ENCODE peak calls at places on chromosomes 5 and 9, in seven cellular contexts. E is neuronal stem cell, G is IMR-90, L is mesendoderm, P is mesenchymal stem cell, U is H9, T is H1. X is an unnamed sample.
A peak's percentile ranks its signal among the peaks of the same experiment; 100 is the strongest.

GRCh38 chr5:151495330-151495729 is 47.9 kb downstream of the SLC36A1 start:
- DNase-seq in E (no peak), G (peak; percentile 81), L (no peak), P (peak; percentile 30), U (no peak), T (no peak), X (no peak)

GRCh38 chr9:83509372-83509771 is 28.8 kb downstream of the FRMD3 start:
- DNase-seq in E (no peak), G (no peak), L (peak; percentile 43), P (peak; percentile 11), U (no peak), T (no peak), X (no peak)

GRCh38 chr5:33691846-33692245 is 199.9 kb downstream of the ADAMTS12 start:
- DNase-seq in E (no peak), G (no peak), L (no peak), P (no peak), U (no peak), T (no peak), X (no peak)

GRCh38 chr5:142779163-142779562 is 9.0 kb downstream of the ARHGAP26 start:
- DNase-seq in E (no peak), G (no peak), L (peak; percentile 67), P (peak; percentile 33), U (no peak), T (no peak), X (no peak)

GRCh38 chr5:150540615-150541396 is 32.9 kb downstream of the NDST1 start:
- DNase-seq in E (no peak), G (peak; percentile 98), L (no peak), P (peak; percentile 92), U (no peak), T (no peak), X (no peak)

GRCh38 chr5:173165193-173165988 is 21.1 kb downstream of the BNIP1 start:
- DNase-seq in E (no peak), G (no peak), L (no peak), P (no peak), U (no peak), T (no peak), X (no peak)

GRCh38 chr9:122138560-122139268 is 20.9 kb downstream of the NDUFA8 start:
- DNase-seq in E (no peak), G (peak; percentile 9), L (peak; percentile 21), P (no peak), U (no peak), T (no peak), X (no peak)

GRCh38 chr5:157550668-157551067 is 24.9 kb downstream of the ADAM19 start:
- DNase-seq in E (no peak), G (peak; percentile 66), L (no peak), P (no peak), U (no peak), T (no peak), X (no peak)

GRCh38 chr5:81194633-81195333 is 38.3 kb upstream of the CKMT2 start:
- DNase-seq in E (peak; percentile 71), G (peak; percentile 70), L (peak; percentile 86), P (peak; percentile 82), U (peak; percentile 86), T (peak; percentile 96), X (peak; percentile 82)

GRCh38 chr5:176553260-176554085 is 4.3 kb downstream of the CDHR2 start:
- DNase-seq in E (no peak), G (no peak), L (no peak), P (no peak), U (no peak), T (no peak), X (peak; percentile 96)

GRCh38 chr9:129422843-129423700 is 197.8 kb downstream of the C9orf50 start:
- DNase-seq in E (no peak), G (peak; percentile 22), L (no peak), P (peak; percentile 34), U (peak; percentile 46), T (no peak), X (no peak)

GRCh38 chr5:150001660-150002493 is 1.3 kb downstream of the HMGXB3 start:
- DNase-seq in E (peak; percentile 26), G (peak; percentile 75), L (peak; percentile 84), P (peak; percentile 86), U (peak; percentile 56), T (no peak), X (peak; percentile 76)

GRCh38 chr5:67214713-67215591 is 18.4 kb upstream of the CD180 start:
- DNase-seq in E (no peak), G (no peak), L (no peak), P (no peak), U (no peak), T (no peak), X (no peak)

GRCh38 chr5:55924744-55925143 is 70.0 kb downstream of the IL6ST start:
- DNase-seq in E (no peak), G (no peak), L (no peak), P (no peak), U (no peak), T (peak; percentile 23), X (no peak)

GRCh38 chr5:55923177-55923872 is 71.4 kb downstream of the IL6ST start:
- DNase-seq in E (no peak), G (no peak), L (peak; percentile 46), P (no peak), U (peak; percentile 65), T (peak; percentile 45), X (no peak)

GRCh38 chr5:55925677-55926076 is 69.1 kb downstream of the IL6ST start:
- DNase-seq in E (no peak), G (no peak), L (no peak), P (no peak), U (no peak), T (no peak), X (peak; percentile 84)

GRCh38 chr5:55925181-55925580 is 69.6 kb downstream of the IL6ST start:
- DNase-seq in E (no peak), G (no peak), L (no peak), P (no peak), U (no peak), T (peak; percentile 14), X (no peak)

GRCh38 chr5:55923873-55924500 is 70.8 kb downstream of the IL6ST start:
- DNase-seq in E (no peak), G (no peak), L (no peak), P (no peak), U (no peak), T (peak; percentile 31), X (no peak)
- H2BK120ac ChIP-seq in E (no peak overlapping the region), G (no peak overlapping the region), L (no peak overlapping the region), P (no peak overlapping the region), U (no peak overlapping the region), T (no peak overlapping the region), X (no peak overlapping the region)

DNA sequence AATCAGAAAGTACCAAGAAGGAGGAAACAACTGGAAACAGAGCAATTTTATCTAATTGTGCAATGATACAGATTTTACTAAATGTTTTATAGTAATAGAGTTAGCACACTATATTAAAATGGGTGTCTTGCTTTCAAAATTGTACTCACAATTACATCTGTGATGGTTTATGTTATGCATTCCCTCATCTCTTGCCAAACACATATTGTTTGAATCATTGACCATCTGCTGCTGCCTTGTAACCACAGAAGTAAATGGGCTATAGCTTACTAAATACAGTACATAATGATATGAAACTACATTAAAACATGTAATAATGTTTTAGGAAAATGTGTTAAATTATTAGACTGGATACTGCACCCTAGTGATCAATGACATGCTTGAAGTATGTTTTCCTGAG is 158.1 kb downstream of the SLC25A46 start:
- DNase-seq in E (no peak), G (peak; percentile 90), L (no peak), P (peak; percentile 61), U (no peak), T (no peak), X (no peak)
- H3K18ac ChIP-seq in E (no peak overlapping the region), G (peak overlapping the region; percentile 83), L (no peak overlapping the region), P (no peak overlapping the region), U (no peak overlapping the region), T (no peak overlapping the region), X (no peak overlapping the region)

GRCh38 chr9:98262056-98262455 is 6.6 kb upstream of the TBC1D2 start:
- DNase-seq in E (no peak), G (no peak), L (no peak), P (no peak), U (no peak), T (no peak), X (no peak)
- H2BK120ac ChIP-seq in E (no peak overlapping the region), G (peak overlapping the region; percentile 61), L (no peak overlapping the region), P (no peak overlapping the region), U (no peak overlapping the region), T (no peak overlapping the region), X (no peak overlapping the region)

GRCh38 chr5:178762960-178763359 is 32.5 kb upstream of the ZNF354A start:
- DNase-seq in E (no peak), G (no peak), L (no peak), P (no peak), U (no peak), T (no peak), X (peak; percentile 73)
- H3K18ac ChIP-seq in E (no peak overlapping the region), G (no peak overlapping the region), L (no peak overlapping the region), P (no peak overlapping the region), U (no peak overlapping the region), T (no peak overlapping the region), X (no peak overlapping the region)